ENCODE peak calls at places on chromosome 19, in ten cellular contexts. W, H, A, Y, I, J, G, S, U and D are unnamed samples.

GRCh38 chr19:4088975-4089374 is 22.3 kb upstream of the ZBTB7A start:
- DNase-seq in W (no peak), H (no peak), A (no peak), Y (no peak), I (no peak), J (no peak), G (no peak), S (no peak), U (no peak), D (no peak)

GRCh38 chr19:14004619-14005380 is 1.3 kb downstream of the RFX1 start:
- DNase-seq in W (peak; percentile 36), H (no peak), A (no peak), Y (no peak), I (no peak), J (no peak), G (no peak), S (no peak), U (no peak), D (no peak)

GRCh38 chr19:39969266-39969665 is 1.7 kb upstream of the PSMC4 start:
- DNase-seq in W (no peak), H (no peak), A (peak; percentile 35), Y (no peak), I (no peak), J (no peak), G (no peak), S (peak; percentile 61), U (no peak), D (no peak)

GRCh38 chr19:42199440-42200115 is 17.9 kb downstream of the DEDD2 start:
- DNase-seq in W (no peak), H (no peak), A (no peak), Y (no peak), I (no peak), J (no peak), G (no peak), S (no peak), U (peak; percentile 84), D (peak; percentile 93)

GRCh38 chr19:30361721-30362120 is 10.5 kb upstream of the ZNF536 start:
- DNase-seq in W (no peak), H (no peak), A (no peak), Y (no peak), I (no peak), J (no peak), G (no peak), S (no peak), U (no peak), D (no peak)

GRCh38 chr19:54317965-54318240 is 4.9 kb upstream of the LILRA5 start:
- DNase-seq in W (no peak), H (no peak), A (no peak), Y (no peak), I (no peak), J (no peak), G (no peak), S (no peak), U (no peak), D (no peak)

GRCh38 chr19:1374250-1374577 is 9.5 kb upstream of the NDUFS7 start:
- DNase-seq in W (no peak), H (no peak), A (no peak), Y (no peak), I (no peak), J (no peak), G (no peak), S (no peak), U (no peak), D (no peak)

GRCh38 chr19:4267901-4268815 is 10.9 kb upstream of the SHD start:
- DNase-seq in W (peak; percentile 16), H (no peak), A (no peak), Y (no peak), I (no peak), J (no peak), G (no peak), S (no peak), U (no peak), D (no peak)

GRCh38 chr19:5627395-5627904 is 4.6 kb downstream of the SAFB start:
- DNase-seq in W (no peak), H (no peak), A (peak; percentile 72), Y (peak; percentile 19), I (no peak), J (no peak), G (no peak), S (peak; percentile 34), U (peak; percentile 31), D (no peak)

GRCh38 chr19:1103691-1104451 is at the start of gene GPX4:
- DNase-seq in W (peak; percentile 100), H (peak; percentile 98), A (peak; percentile 99), Y (peak; percentile 100), I (peak; percentile 95), J (peak; percentile 100), G (peak; percentile 96), S (peak; percentile 99), U (peak; percentile 99), D (peak; percentile 97)

GRCh38 chr19:14686411-14686810 is 3.4 kb upstream of the ZNF333 start:
- DNase-seq in W (no peak), H (peak; percentile 62), A (peak; percentile 9), Y (peak; percentile 8), I (no peak), J (no peak), G (no peak), S (peak; percentile 38), U (no peak), D (no peak)

GRCh38 chr19:58268344-58268743 is 10.4 kb upstream of the ZNF8 start:
- DNase-seq in W (no peak), H (no peak), A (no peak), Y (no peak), I (no peak), J (no peak), G (no peak), S (no peak), U (no peak), D (no peak)
- H3K9me3 ChIP-seq in W (peaks cover 39% of the 10 kb centered on the region), H (peaks cover 51% of the 10 kb centered on the region), A (peaks cover 91% of the 10 kb centered on the region), Y (peaks cover 21% of the 10 kb centered on the region), I (peaks cover 44% of the 10 kb centered on the region), J (peaks cover 40% of the 10 kb centered on the region), G (peaks cover 15% of the 10 kb centered on the region), S (no peaks in the 10 kb centered on the region), U (peaks cover 43% of the 10 kb centered on the region), D (peaks cover 30% of the 10 kb centered on the region)

GRCh38 chr19:31960474-31960873 is 384.9 kb upstream of the ZNF507 start:
- DNase-seq in W (no peak), H (no peak), A (no peak), Y (no peak), I (no peak), J (no peak), G (no peak), S (peak; percentile 25), U (no peak), D (no peak)

GRCh38 chr19:31956771-31957170 is 388.6 kb upstream of the ZNF507 start:
- DNase-seq in W (no peak), H (no peak), A (no peak), Y (no peak), I (no peak), J (no peak), G (no peak), S (peak; percentile 63), U (no peak), D (no peak)

GRCh38 chr19:31963741-31964140 is 381.7 kb upstream of the ZNF507 start:
- DNase-seq in W (no peak), H (no peak), A (no peak), Y (no peak), I (no peak), J (no peak), G (no peak), S (no peak), U (no peak), D (no peak)

GRCh38 chr19:31957711-31958110 is 387.7 kb upstream of the ZNF507 start:
- DNase-seq in W (no peak), H (no peak), A (no peak), Y (no peak), I (no peak), J (no peak), G (no peak), S (no peak), U (no peak), D (no peak)

GRCh38 chr19:31962565-31962996 is 382.8 kb upstream of the ZNF507 start:
- DNase-seq in W (no peak), H (no peak), A (no peak), Y (no peak), I (no peak), J (no peak), G (no peak), S (peak; percentile 92), U (no peak), D (no peak)
- H2AFZ ChIP-seq in W (peak overlapping the region; percentile 28), H (no peak overlapping the region), A (no peak overlapping the region), Y (peak overlapping the region; percentile 70), I (peak overlapping the region; percentile 17), J (no peak overlapping the region), G (no peak overlapping the region), S (no peak overlapping the region), U (no peak overlapping the region), D (no peak overlapping the region)

GRCh38 chr19:34431681-34432402 is 3.7 kb downstream of the UBA2 start:
- DNase-seq in W (no peak), H (no peak), A (peak; percentile 82), Y (no peak), I (no peak), J (no peak), G (no peak), S (peak; percentile 10), U (no peak), D (no peak)

GRCh38 chr19:34436716-34437115 is 8.5 kb downstream of the UBA2 start:
- DNase-seq in W (no peak), H (no peak), A (no peak), Y (no peak), I (no peak), J (no peak), G (no peak), S (no peak), U (no peak), D (no peak)

GRCh38 chr19:34430738-34431625 is 2.8 kb downstream of the UBA2 start:
- DNase-seq in W (peak; percentile 65), H (peak; percentile 59), A (peak; percentile 68), Y (peak; percentile 66), I (no peak), J (peak; percentile 20), G (no peak), S (peak; percentile 61), U (no peak), D (peak; percentile 26)

GRCh38 chr19:34429553-34429952 is 1.4 kb downstream of the UBA2 start:
- DNase-seq in W (no peak), H (no peak), A (no peak), Y (no peak), I (no peak), J (no peak), G (no peak), S (no peak), U (no peak), D (no peak)

GRCh38 chr19:34432797-34433196 is 4.6 kb downstream of the UBA2 start:
- DNase-seq in W (no peak), H (no peak), A (no peak), Y (no peak), I (no peak), J (no peak), G (no peak), S (peak; percentile 20), U (no peak), D (no peak)
- H3K27ac ChIP-seq in W (no peak overlapping the region), H (no peak overlapping the region), A (peak overlapping the region; percentile 67), Y (no peak overlapping the region), I (no peak overlapping the region), J (no peak overlapping the region), G (no peak overlapping the region), S (peak overlapping the region; percentile 65), U (no peak overlapping the region), D (no peak overlapping the region)

DNA sequence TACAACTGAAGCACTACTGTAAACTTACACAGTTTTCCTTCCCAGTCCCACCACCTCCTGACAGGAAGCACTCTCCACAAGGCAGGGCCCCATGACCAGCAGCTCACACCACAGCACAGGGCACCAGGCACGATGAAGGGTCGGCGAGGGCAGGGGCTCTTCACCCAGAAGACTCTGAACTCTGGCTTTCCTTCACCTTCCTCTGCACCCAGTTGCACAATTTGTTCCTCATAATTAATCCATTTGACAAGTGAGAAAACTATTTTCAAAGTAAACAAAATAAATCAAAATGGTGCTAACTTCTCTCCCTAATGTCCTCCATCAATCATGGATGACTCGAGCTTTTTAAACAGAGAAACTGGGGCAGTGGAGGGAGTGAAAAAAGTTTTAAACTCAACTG is 568.7 kb downstream of the UQCRFS1 start:
- DNase-seq in W (no peak), H (no peak), A (no peak), Y (no peak), I (no peak), J (no peak), G (no peak), S (no peak), U (no peak), D (no peak)
- H3K9me3 ChIP-seq in W (no peaks in the 10 kb centered on the region), H (no peaks in the 10 kb centered on the region), A (peaks cover 21% of the 10 kb centered on the region), Y (no peaks in the 10 kb centered on the region), I (no peaks in the 10 kb centered on the region), J (no peaks in the 10 kb centered on the region), G (no peaks in the 10 kb centered on the region), S (no peaks in the 10 kb centered on the region), U (no peaks in the 10 kb centered on the region), D (peaks cover 5% of the 10 kb centered on the region)